ENCODE peak calls at places on chromosomes 5 and 9, in six cellular contexts. V, L, Y, U, A and E are unnamed samples.

GRCh38 chr9:129170229-129170628 is 7.8 kb downstream of the IER5L start:
- DNase-seq in V (no peak), L (peak; percentile 41), Y (peak; percentile 92), U (no peak), A (peak; percentile 51), E (no peak)

GRCh38 chr5:67222243-67223033 is 25.8 kb upstream of the CD180 start:
- DNase-seq in V (no peak), L (no peak), Y (no peak), U (no peak), A (no peak), E (no peak)

GRCh38 chr5:42994285-42995151 is 45.6 kb downstream of the ANXA2R start:
- DNase-seq in V (peak; percentile 81), L (peak; percentile 93), Y (peak; percentile 95), U (peak; percentile 90), A (peak; percentile 81), E (peak; percentile 88)

GRCh38 chr5:1633605-1634336 is 110.0 kb upstream of the LPCAT1 start:
- DNase-seq in V (peak; percentile 71), L (peak; percentile 36), Y (peak; percentile 38), U (peak; percentile 88), A (peak; percentile 70), E (peak; percentile 89)

GRCh38 chr9:26684029-26684428 is 208.6 kb downstream of the CAAP1 start:
- DNase-seq in V (no peak), L (no peak), Y (no peak), U (no peak), A (no peak), E (no peak)

GRCh38 chr9:9904021-9904420 is 708.8 kb downstream of the PTPRD start:
- DNase-seq in V (no peak), L (no peak), Y (no peak), U (no peak), A (no peak), E (no peak)

GRCh38 chr9:99820330-99821186 is 1.1 kb upstream of the NR4A3 start:
- DNase-seq in V (no peak), L (peak; percentile 89), Y (peak; percentile 76), U (no peak), A (peak; percentile 92), E (no peak)

GRCh38 chr9:107751522-107752235 is 262.1 kb upstream of the KLF4 start:
- DNase-seq in V (no peak), L (peak; percentile 83), Y (peak; percentile 68), U (no peak), A (peak; percentile 90), E (no peak)

GRCh38 chr5:133396724-133397123 is 215.6 kb downstream of the FSTL4 start:
- DNase-seq in V (no peak), L (no peak), Y (no peak), U (peak; percentile 36), A (no peak), E (no peak)

GRCh38 chr9:111994831-111995458 is 98.3 kb downstream of the UGCG start:
- DNase-seq in V (no peak), L (no peak), Y (no peak), U (no peak), A (no peak), E (no peak)

GRCh38 chr9:97388721-97389238 is 23.1 kb upstream of the TDRD7 start:
- DNase-seq in V (no peak), L (no peak), Y (peak; percentile 2), U (no peak), A (no peak), E (no peak)

GRCh38 chr5:151174612-151175101 is 17.1 kb upstream of the ANXA6 start:
- DNase-seq in V (no peak), L (no peak), Y (peak; percentile 31), U (no peak), A (no peak), E (peak; percentile 93)

GRCh38 chr5:9156282-9156681 is 389.6 kb downstream of the SEMA5A start:
- DNase-seq in V (no peak), L (peak; percentile 83), Y (peak; percentile 31), U (no peak), A (peak; percentile 82), E (peak; percentile 69)

GRCh38 chr5:82405618-82406199 is 127.6 kb upstream of the RPS23 start:
- DNase-seq in V (no peak), L (peak; percentile 99), Y (no peak), U (no peak), A (peak; percentile 95), E (no peak)

GRCh38 chr5:172412724-172413260 is 41.5 kb downstream of the SH3PXD2B start:
- DNase-seq in V (no peak), L (peak; percentile 95), Y (peak; percentile 33), U (no peak), A (peak; percentile 96), E (no peak)

GRCh38 chr9:94904806-94905205 is 178.3 kb downstream of the AOPEP start:
- DNase-seq in V (no peak), L (no peak), Y (no peak), U (no peak), A (no peak), E (no peak)

GRCh38 chr5:79802995-79803394 is 113.4 kb downstream of the CMYA5 start:
- DNase-seq in V (no peak), L (peak; percentile 1), Y (no peak), U (no peak), A (peak; percentile 45), E (no peak)

GRCh38 chr9:16611969-16612368 is 258.5 kb downstream of the BNC2 start:
- DNase-seq in V (no peak), L (peak; percentile 73), Y (no peak), U (no peak), A (peak; percentile 30), E (no peak)

GRCh38 chr9:94867281-94867841 is 140.9 kb downstream of the AOPEP start:
- DNase-seq in V (no peak), L (peak; percentile 91), Y (peak; percentile 68), U (peak; percentile 13), A (peak; percentile 93), E (no peak)

GRCh38 chr5:83133797-83134196 is 56.5 kb downstream of the XRCC4 start:
- DNase-seq in V (no peak), L (no peak), Y (no peak), U (no peak), A (no peak), E (no peak)

GRCh38 chr5:58503634-58504033 is 12.4 kb downstream of the GAPT start:
- DNase-seq in V (no peak), L (no peak), Y (peak; percentile 67), U (no peak), A (no peak), E (no peak)

GRCh38 chr9:115671911-115672310 is 481.7 kb upstream of the PAPPA start:
- DNase-seq in V (no peak), L (no peak), Y (no peak), U (no peak), A (no peak), E (no peak)

GRCh38 chr5:103428411-103428871 is 134.1 kb downstream of the NUDT12 start:
- DNase-seq in V (no peak), L (peak; percentile 86), Y (no peak), U (no peak), A (no peak), E (no peak)

GRCh38 chr5:98268162-98268860 is 505.2 kb upstream of the RGMB start:
- DNase-seq in V (no peak), L (no peak), Y (no peak), U (no peak), A (no peak), E (no peak)

GRCh38 chr5:149937610-149938009 is 7.0 kb downstream of the PDE6A start:
- DNase-seq in V (no peak), L (no peak), Y (no peak), U (no peak), A (no peak), E (no peak)

GRCh38 chr5:179406031-179406681 is 60.9 kb upstream of the ADAMTS2 start:
- DNase-seq in V (no peak), L (peak; percentile 20), Y (no peak), U (peak; percentile 41), A (no peak), E (no peak)

GRCh38 chr9:129028192-129028966 is at the start of gene SH3GLB2:
- DNase-seq in V (peak; percentile 91), L (peak; percentile 95), Y (peak; percentile 88), U (peak; percentile 99), A (peak; percentile 91), E (peak; percentile 96)

GRCh38 chr5:39437469-39437868 is 12.7 kb upstream of the DAB2 start:
- DNase-seq in V (no peak), L (no peak), Y (no peak), U (no peak), A (no peak), E (no peak)

GRCh38 chr5:41043109-41043747 is 27.9 kb downstream of the MROH2B start:
- DNase-seq in V (no peak), L (no peak), Y (no peak), U (no peak), A (no peak), E (no peak)
- H4K91ac ChIP-seq in V (no peak overlapping the region), L (no peak overlapping the region), Y (no peak overlapping the region), U (no peak overlapping the region), A (no peak overlapping the region), E (no peak overlapping the region)

GRCh38 chr5:77641397-77641943 is 3.0 kb upstream of the OTP start:
- DNase-seq in V (no peak), L (no peak), Y (no peak), U (no peak), A (no peak), E (peak; percentile 50)
- H3K4me1 ChIP-seq in V (peaks cover 7% of the 10 kb centered on the region), L (peaks cover 2% of the 10 kb centered on the region), Y (peaks cover 3% of the 10 kb centered on the region), U (peaks cover 9% of the 10 kb centered on the region), A (peaks cover 28% of the 10 kb centered on the region), E (no peaks in the 10 kb centered on the region)

GRCh38 chr9:98539954-98540353 is 168.8 kb downstream of the GABBR2 start:
- DNase-seq in V (no peak), L (peak; percentile 70), Y (no peak), U (no peak), A (no peak), E (no peak)
- H4K91ac ChIP-seq in V (no peak overlapping the region), L (no peak overlapping the region), Y (no peak overlapping the region), U (no peak overlapping the region), A (no peak overlapping the region), E (no peak overlapping the region)

GRCh38 chr9:34651876-34652602 is at the start of gene IL11RA:
- DNase-seq in V (peak; percentile 88), L (peak; percentile 84), Y (peak; percentile 89), U (peak; percentile 94), A (peak; percentile 88), E (peak; percentile 98)

GRCh38 chr9:34652608-34653007 is 623 bp downstream of the IL11RA start:
- DNase-seq in V (no peak), L (no peak), Y (no peak), U (no peak), A (no peak), E (no peak)

GRCh38 chr9:34654317-34655083 is 2.5 kb downstream of the IL11RA start:
- DNase-seq in V (no peak), L (peak; percentile 57), Y (no peak), U (no peak), A (no peak), E (no peak)

GRCh38 chr9:34653610-34654072 is 1.7 kb downstream of the IL11RA start:
- DNase-seq in V (no peak), L (peak; percentile 20), Y (no peak), U (no peak), A (peak; percentile 42), E (no peak)

GRCh38 chr9:34653131-34653530 is 1.1 kb downstream of the IL11RA start:
- DNase-seq in V (no peak), L (peak; percentile 52), Y (no peak), U (no peak), A (peak; percentile 59), E (no peak)
- H3K4me1 ChIP-seq in V (peaks cover 31% of the 10 kb centered on the region), L (peaks cover 35% of the 10 kb centered on the region), Y (peaks cover 28% of the 10 kb centered on the region), U (peaks cover 6% of the 10 kb centered on the region), A (peaks cover 29% of the 10 kb centered on the region), E (peaks cover 5% of the 10 kb centered on the region)

GRCh38 chr9:121763131-121763530 is 111.7 kb downstream of the DAB2IP start:
- DNase-seq in V (no peak), L (no peak), Y (no peak), U (no peak), A (no peak), E (no peak)
- H4K91ac ChIP-seq in V (no peak overlapping the region), L (peak overlapping the region; percentile 4), Y (no peak overlapping the region), U (no peak overlapping the region), A (no peak overlapping the region), E (no peak overlapping the region)

GRCh38 chr9:3957296-3957695 is 342.6 kb downstream of the GLIS3 start:
- DNase-seq in V (no peak), L (no peak), Y (no peak), U (no peak), A (no peak), E (no peak)
- H3K4me1 ChIP-seq in V (peaks cover 16% of the 10 kb centered on the region), L (peaks cover 13% of the 10 kb centered on the region), Y (no peaks in the 10 kb centered on the region), U (peaks cover 3% of the 10 kb centered on the region), A (peaks cover 3% of the 10 kb centered on the region), E (no peaks in the 10 kb centered on the region)